ENCODE peak calls at places on chromosome 9, in ten cellular contexts. One of them, this sample, is unnamed.

GRCh38 chr9:69279084-69279729 is 45.8 kb upstream of the ENTREP1 start:
- DNase-seq in thyroid gland: no peak
- DNase-seq in NB4: no peak
- DNase-seq in A549: no peak
- DNase-seq in IMR-90: no peak
- DNase-seq in uterus: no peak
- DNase-seq in H1: no peak
- DNase-seq in prostate gland: no peak
- DNase-seq in stomach: no peak
- DNase-seq in body of pancreas: no peak
- DNase-seq in this sample: no peak

GRCh38 chr9:122551371-122551770 is 1.5 kb upstream of the OR1N2 start:
- DNase-seq in A549: no peak
- DNase-seq in body of pancreas: no peak
- DNase-seq in stomach: no peak
- DNase-seq in IMR-90: no peak
- DNase-seq in H1: no peak
- DNase-seq in thyroid gland: no peak
- DNase-seq in prostate gland: no peak
- DNase-seq in uterus: no peak
- DNase-seq in NB4: no peak
- DNase-seq in this sample: no peak

GRCh38 chr9:37926737-37927590 is 23.0 kb upstream of the SLC25A51 start:
- DNase-seq in NB4: no peak
- DNase-seq in uterus: no peak
- DNase-seq in H1: no peak
- DNase-seq in A549: no peak
- DNase-seq in thyroid gland: no peak
- DNase-seq in body of pancreas: no peak
- DNase-seq in stomach: no peak
- DNase-seq in prostate gland: no peak
- DNase-seq in IMR-90: no peak
- DNase-seq in this sample: no peak

GRCh38 chr9:91420471-91421021 is 3.1 kb downstream of the NFIL3 start:
- DNase-seq in thyroid gland: no peak
- DNase-seq in uterus: no peak
- DNase-seq in A549: no peak
- DNase-seq in prostate gland: peak; percentile 3
- DNase-seq in stomach: no peak
- DNase-seq in IMR-90: peak; percentile 43
- DNase-seq in body of pancreas: no peak
- DNase-seq in H1: no peak
- DNase-seq in NB4: no peak
- DNase-seq in this sample: no peak

GRCh38 chr9:28938981-28939380 is 1365.7 kb upstream of the C9orf72 start:
- DNase-seq in stomach: no peak
- DNase-seq in thyroid gland: peak; percentile 4
- DNase-seq in uterus: no peak
- DNase-seq in H1: no peak
- DNase-seq in body of pancreas: no peak
- DNase-seq in prostate gland: no peak
- DNase-seq in IMR-90: no peak
- DNase-seq in NB4: no peak
- DNase-seq in A549: no peak
- DNase-seq in this sample: no peak

GRCh38 chr9:120723547-120723946 is 9.3 kb upstream of the MEGF9 start:
- DNase-seq in NB4: no peak
- DNase-seq in A549: no peak
- DNase-seq in body of pancreas: no peak
- DNase-seq in stomach: no peak
- DNase-seq in thyroid gland: peak; percentile 59
- DNase-seq in prostate gland: no peak
- DNase-seq in IMR-90: peak; percentile 91
- DNase-seq in H1: no peak
- DNase-seq in uterus: no peak
- DNase-seq in this sample: no peak

GRCh38 chr9:3912817-3913216 is 387.0 kb upstream of the RFX3 start:
- DNase-seq in A549: no peak
- DNase-seq in uterus: no peak
- DNase-seq in prostate gland: no peak
- DNase-seq in NB4: no peak
- DNase-seq in IMR-90: peak; percentile 23
- DNase-seq in body of pancreas: no peak
- DNase-seq in H1: no peak
- DNase-seq in thyroid gland: no peak
- DNase-seq in stomach: no peak
- DNase-seq in this sample: no peak

GRCh38 chr9:112174223-112174964 is 703 bp downstream of the SUSD1 start:
- DNase-seq in body of pancreas: peak; percentile 65
- DNase-seq in A549: peak; percentile 69
- DNase-seq in uterus: peak; percentile 40
- DNase-seq in NB4: peak; percentile 91
- DNase-seq in prostate gland: peak; percentile 17
- DNase-seq in stomach: peak; percentile 79
- DNase-seq in thyroid gland: peak; percentile 58
- DNase-seq in H1: no peak
- DNase-seq in IMR-90: peak; percentile 16
- DNase-seq in this sample: peak; percentile 77

GRCh38 chr9:6805532-6805931 is 47.8 kb downstream of the KDM4C start:
- DNase-seq in thyroid gland: peak; percentile 68
- DNase-seq in NB4: no peak
- DNase-seq in uterus: no peak
- DNase-seq in IMR-90: peak; percentile 80
- DNase-seq in prostate gland: no peak
- DNase-seq in stomach: peak; percentile 38
- DNase-seq in H1: peak; percentile 3
- DNase-seq in A549: peak; percentile 5
- DNase-seq in body of pancreas: peak; percentile 13
- DNase-seq in this sample: peak; percentile 32

GRCh38 chr9:33731625-33732024 is 63.7 kb upstream of the PRSS3 start:
- DNase-seq in uterus: no peak
- DNase-seq in NB4: no peak
- DNase-seq in H1: no peak
- DNase-seq in stomach: no peak
- DNase-seq in A549: no peak
- DNase-seq in thyroid gland: no peak
- DNase-seq in prostate gland: no peak
- DNase-seq in body of pancreas: no peak
- DNase-seq in IMR-90: no peak
- DNase-seq in this sample: no peak

GRCh38 chr9:33731142-33731541 is 64.2 kb upstream of the PRSS3 start:
- DNase-seq in prostate gland: no peak
- DNase-seq in H1: no peak
- DNase-seq in thyroid gland: no peak
- DNase-seq in uterus: no peak
- DNase-seq in stomach: no peak
- DNase-seq in body of pancreas: no peak
- DNase-seq in IMR-90: no peak
- DNase-seq in A549: no peak
- DNase-seq in NB4: no peak
- DNase-seq in this sample: no peak

GRCh38 chr9:33737811-33738606 is 57.4 kb upstream of the PRSS3 start:
- DNase-seq in uterus: no peak
- DNase-seq in H1: peak; percentile 65
- DNase-seq in NB4: peak; percentile 81
- DNase-seq in prostate gland: peak; percentile 17
- DNase-seq in stomach: peak; percentile 44
- DNase-seq in body of pancreas: peak; percentile 67
- DNase-seq in IMR-90: peak; percentile 62
- DNase-seq in thyroid gland: peak; percentile 59
- DNase-seq in A549: peak; percentile 81
- DNase-seq in this sample: no peak

GRCh38 chr9:33739407-33739806 is 56.0 kb upstream of the PRSS3 start:
- DNase-seq in stomach: no peak
- DNase-seq in NB4: no peak
- DNase-seq in H1: no peak
- DNase-seq in uterus: no peak
- DNase-seq in IMR-90: no peak
- DNase-seq in thyroid gland: no peak
- DNase-seq in prostate gland: no peak
- DNase-seq in body of pancreas: no peak
- DNase-seq in A549: no peak
- DNase-seq in this sample: no peak

GRCh38 chr9:33734911-33735310 is 60.5 kb upstream of the PRSS3 start:
- DNase-seq in NB4: no peak
- DNase-seq in uterus: no peak
- DNase-seq in thyroid gland: no peak
- DNase-seq in body of pancreas: no peak
- DNase-seq in prostate gland: no peak
- DNase-seq in stomach: no peak
- DNase-seq in A549: no peak
- DNase-seq in IMR-90: no peak
- DNase-seq in H1: no peak
- DNase-seq in this sample: no peak
- TF ChIP-seq POLR2A in NB4: no peak
- TF ChIP-seq POLR2A in uterus: no peak
- TF ChIP-seq POLR2A in thyroid gland: no peak
- TF ChIP-seq POLR2A in body of pancreas: no peak
- TF ChIP-seq POLR2A in prostate gland: no peak
- TF ChIP-seq POLR2A in stomach: no peak
- TF ChIP-seq POLR2A in A549: no peak
- TF ChIP-seq POLR2A in IMR-90: no peak
- TF ChIP-seq POLR2A in H1: no peak
- TF ChIP-seq POLR2A in this sample: no peak

DNA sequence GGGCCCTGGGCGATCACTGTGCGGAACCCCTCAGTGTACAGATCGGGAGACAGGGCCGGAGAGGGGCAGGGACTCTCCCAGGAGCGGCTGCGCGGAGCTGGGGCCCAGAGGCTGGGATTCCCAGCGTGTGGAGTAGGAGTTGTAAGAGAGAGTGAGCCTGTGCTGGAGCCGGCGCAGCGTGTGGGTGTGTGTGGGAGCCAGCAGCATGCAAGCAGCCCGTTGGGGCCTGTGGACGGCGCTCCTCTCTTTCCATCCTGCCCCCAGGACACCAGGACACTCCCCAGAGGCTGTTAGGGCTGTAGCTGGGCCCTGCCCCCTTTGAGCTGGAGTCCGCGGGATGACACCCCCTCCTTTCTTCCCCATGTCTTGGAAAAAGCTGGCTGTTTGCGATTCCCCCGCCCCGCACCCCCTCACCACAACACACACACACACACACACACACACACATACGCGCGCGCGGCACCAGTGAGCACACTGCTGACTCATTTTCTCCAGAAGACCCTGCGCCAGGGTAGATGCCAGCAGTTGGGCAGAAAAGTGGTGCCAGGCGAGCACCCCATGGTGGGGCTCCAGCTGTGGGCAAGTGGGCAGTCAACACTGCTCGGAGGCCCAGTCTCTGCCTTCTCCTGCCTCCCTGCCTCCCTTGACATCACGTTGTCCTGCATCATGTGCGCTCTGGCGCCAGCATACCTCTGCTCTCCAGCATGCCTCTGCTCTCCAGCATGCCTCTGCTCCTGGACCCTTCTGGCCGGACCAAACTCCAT is 1.5 kb downstream of the COL27A1 start:
- DNase-seq in H1: peak; percentile 64
- DNase-seq in IMR-90: peak; percentile 84
- DNase-seq in stomach: peak; percentile 45
- DNase-seq in prostate gland: peak; percentile 38
- DNase-seq in NB4: peak; percentile 38
- DNase-seq in uterus: peak; percentile 80
- DNase-seq in thyroid gland: peak; percentile 35
- DNase-seq in A549: peak; percentile 53
- DNase-seq in body of pancreas: peak; percentile 65
- DNase-seq in this sample: peak; percentile 67
- TF ChIP-seq CTCF in H1: no peak
- TF ChIP-seq CTCF in IMR-90: peak; percentile 34
- TF ChIP-seq CTCF in stomach: no peak
- TF ChIP-seq CTCF in prostate gland: no peak
- TF ChIP-seq CTCF in NB4: no peak
- TF ChIP-seq CTCF in uterus: peak; percentile 4
- TF ChIP-seq CTCF in thyroid gland: no peak
- TF ChIP-seq CTCF in A549: no peak
- TF ChIP-seq CTCF in body of pancreas: no peak
- TF ChIP-seq CTCF in this sample: no peak

GRCh38 chr9:124017064-124017928 is 5.7 kb downstream of the LHX2 start:
- DNase-seq in prostate gland: no peak
- DNase-seq in NB4: peak; percentile 14
- DNase-seq in body of pancreas: no peak
- DNase-seq in A549: no peak
- DNase-seq in thyroid gland: no peak
- DNase-seq in stomach: no peak
- DNase-seq in IMR-90: no peak
- DNase-seq in uterus: no peak
- DNase-seq in H1: peak; percentile 67
- DNase-seq in this sample: no peak

GRCh38 chr9:124020520-124021384 is 9.2 kb downstream of the LHX2 start:
- DNase-seq in prostate gland: no peak
- DNase-seq in H1: peak; percentile 65
- DNase-seq in A549: no peak
- DNase-seq in thyroid gland: peak; percentile 32
- DNase-seq in body of pancreas: no peak
- DNase-seq in NB4: no peak
- DNase-seq in IMR-90: no peak
- DNase-seq in stomach: no peak
- DNase-seq in uterus: no peak
- DNase-seq in this sample: no peak

GRCh38 chr9:124017929-124018730 is 6.6 kb downstream of the LHX2 start:
- DNase-seq in H1: peak; percentile 81
- DNase-seq in A549: no peak
- DNase-seq in thyroid gland: no peak
- DNase-seq in stomach: no peak
- DNase-seq in uterus: no peak
- DNase-seq in IMR-90: no peak
- DNase-seq in prostate gland: no peak
- DNase-seq in NB4: peak; percentile 8
- DNase-seq in body of pancreas: no peak
- DNase-seq in this sample: no peak

GRCh38 chr9:124019771-124020519 is 8.4 kb downstream of the LHX2 start:
- DNase-seq in stomach: no peak
- DNase-seq in body of pancreas: no peak
- DNase-seq in uterus: no peak
- DNase-seq in thyroid gland: no peak
- DNase-seq in IMR-90: no peak
- DNase-seq in A549: no peak
- DNase-seq in prostate gland: no peak
- DNase-seq in H1: peak; percentile 60
- DNase-seq in NB4: peak; percentile 8
- DNase-seq in this sample: no peak

GRCh38 chr9:124018731-124019697 is 7.4 kb downstream of the LHX2 start:
- DNase-seq in uterus: no peak
- DNase-seq in thyroid gland: no peak
- DNase-seq in IMR-90: no peak
- DNase-seq in A549: no peak
- DNase-seq in NB4: no peak
- DNase-seq in prostate gland: no peak
- DNase-seq in H1: peak; percentile 85
- DNase-seq in stomach: no peak
- DNase-seq in body of pancreas: no peak
- DNase-seq in this sample: no peak
- H3K4me3 ChIP-seq in uterus: no peak overlapping the region
- H3K4me3 ChIP-seq in thyroid gland: no peak overlapping the region
- H3K4me3 ChIP-seq in IMR-90: no peak overlapping the region
- H3K4me3 ChIP-seq in A549: no peak overlapping the region
- H3K4me3 ChIP-seq in NB4: no peak overlapping the region
- H3K4me3 ChIP-seq in prostate gland: no peak overlapping the region
- H3K4me3 ChIP-seq in H1: peak overlapping the region; percentile 39
- H3K4me3 ChIP-seq in stomach: peak overlapping the region; percentile 33
- H3K4me3 ChIP-seq in body of pancreas: no peak overlapping the region
- H3K4me3 ChIP-seq in this sample: peak overlapping the region; percentile 52

GRCh38 chr9:16726718-16727451 is 143.6 kb downstream of the BNC2 start:
- DNase-seq in IMR-90: peak; percentile 83
- DNase-seq in H1: peak; percentile 86
- DNase-seq in A549: peak; percentile 84
- DNase-seq in body of pancreas: peak; percentile 61
- DNase-seq in uterus: peak; percentile 87
- DNase-seq in thyroid gland: peak; percentile 72
- DNase-seq in NB4: peak; percentile 97
- DNase-seq in stomach: peak; percentile 62
- DNase-seq in prostate gland: peak; percentile 69
- DNase-seq in this sample: peak; percentile 82
- TF ChIP-seq POLR2A in IMR-90: peak; percentile 72
- TF ChIP-seq POLR2A in H1: peak; percentile 37
- TF ChIP-seq POLR2A in A549: peak; percentile 35
- TF ChIP-seq POLR2A in body of pancreas: no peak
- TF ChIP-seq POLR2A in uterus: no peak
- TF ChIP-seq POLR2A in thyroid gland: no peak
- TF ChIP-seq POLR2A in NB4: peak; percentile 41
- TF ChIP-seq POLR2A in stomach: no peak
- TF ChIP-seq POLR2A in prostate gland: no peak
- TF ChIP-seq POLR2A in this sample: no peak